ENCODE peak calls at places on chromosomes 1 and 21, in seven cellular contexts. B is body of pancreas, R is glutamatergic neuron, W is GM13977, E is AG08396, K is prostate gland, Y is NCI-H2081. X is an unnamed sample.

GRCh38 chr1:26281971-26282693 is 2.2 kb downstream of the SH3BGRL3 start:
- DNase-seq in B (no peak), R (peak), W (no peak), E (peak), K (no peak), Y (no peak), X (peak)

GRCh38 chr1:54327386-54328116 is 78.6 kb downstream of the SSBP3 start:
- DNase-seq in B (no peak), R (peak), W (peak), E (no peak), K (no peak), Y (no peak), X (peak)

GRCh38 chr1:905071-905749 is 18.5 kb upstream of the SAMD11 start:
- DNase-seq in B (no peak), R (peak), W (peak), E (peak), K (peak), Y (no peak), X (peak)

GRCh38 chr1:119293777-119294176 is 74.8 kb upstream of the HAO2 start:
- DNase-seq in B (no peak), R (no peak), W (no peak), E (no peak), K (no peak), Y (no peak), X (no peak)

GRCh38 chr1:234863596-234863995 is 253.6 kb upstream of the IRF2BP2 start:
- DNase-seq in B (no peak), R (no peak), W (no peak), E (peak), K (peak), Y (no peak), X (peak)

GRCh38 chr1:241156231-241156965 is 200.6 kb downstream of the RGS7 start:
- DNase-seq in B (peak), R (peak), W (no peak), E (no peak), K (no peak), Y (no peak), X (peak)

GRCh38 chr1:45557422-45557944 is 6.9 kb downstream of the AKR1A1 start:
- DNase-seq in B (peak), R (no peak), W (peak), E (no peak), K (no peak), Y (no peak), X (no peak)

GRCh38 chr1:44351289-44351688 is 3.8 kb downstream of the ERI3 start:
- DNase-seq in B (no peak), R (no peak), W (no peak), E (no peak), K (no peak), Y (no peak), X (no peak)

GRCh38 chr1:212161231-212161781 is 123.9 kb upstream of the PPP2R5A start:
- DNase-seq in B (no peak), R (no peak), W (no peak), E (peak), K (no peak), Y (no peak), X (peak)

GRCh38 chr21:29904359-29905282 is 35.2 kb downstream of the GRIK1 start:
- DNase-seq in B (no peak), R (no peak), W (no peak), E (no peak), K (no peak), Y (no peak), X (peak)

GRCh38 chr1:190250368-190250767 is 227.3 kb downstream of the BRINP3 start:
- DNase-seq in B (no peak), R (no peak), W (no peak), E (no peak), K (no peak), Y (no peak), X (no peak)

GRCh38 chr1:61083014-61083798 is 845 bp downstream of the NFIA start:
- DNase-seq in B (peak), R (peak), W (peak), E (peak), K (no peak), Y (no peak), X (peak)

GRCh38 chr1:236953161-236953560 is 51.1 kb downstream of the MT1HL1 start:
- DNase-seq in B (no peak), R (no peak), W (no peak), E (no peak), K (no peak), Y (no peak), X (no peak)

GRCh38 chr1:182616130-182617074 is 12.2 kb upstream of the RGS16 start:
- DNase-seq in B (peak), R (peak), W (peak), E (no peak), K (peak), Y (peak), X (no peak)

GRCh38 chr1:30109853-30110252 is 613.5 kb downstream of the MATN1 start:
- DNase-seq in B (peak), R (no peak), W (no peak), E (peak), K (no peak), Y (no peak), X (peak)

GRCh38 chr21:32411366-32412161 is 942 bp upstream of the EVA1C start:
- DNase-seq in B (peak), R (peak), W (no peak), E (peak), K (peak), Y (peak), X (peak)

GRCh38 chr21:29053656-29054055 is 19.8 kb downstream of the CCT8 start:
- DNase-seq in B (no peak), R (no peak), W (no peak), E (no peak), K (no peak), Y (no peak), X (no peak)

GRCh38 chr1:223363856-223364684 is at the start of gene SUSD4:
- DNase-seq in B (peak), R (peak), W (peak), E (peak), K (peak), Y (peak), X (peak)

GRCh38 chr1:198677027-198677426 is 38.2 kb downstream of the PTPRC start:
- DNase-seq in B (no peak), R (no peak), W (no peak), E (no peak), K (no peak), Y (no peak), X (no peak)

GRCh38 chr1:117138556-117138955 is 17.0 kb upstream of the TRIM45 start:
- DNase-seq in B (no peak), R (no peak), W (no peak), E (no peak), K (no peak), Y (no peak), X (no peak)

GRCh38 chr1:183956559-183957188 is 80.9 kb downstream of the COLGALT2 start:
- DNase-seq in B (no peak), R (no peak), W (peak), E (peak), K (no peak), Y (no peak), X (peak)

GRCh38 chr1:54017979-54018378 is at the start of gene LDLRAD1:
- DNase-seq in B (peak), R (no peak), W (no peak), E (no peak), K (no peak), Y (no peak), X (no peak)

GRCh38 chr1:220906561-220907334 is 27.5 kb downstream of the HLX start:
- DNase-seq in B (no peak), R (no peak), W (no peak), E (peak), K (no peak), Y (no peak), X (no peak)

GRCh38 chr1:42737257-42737656 is 2.8 kb downstream of the CLDN19 start:
- DNase-seq in B (peak), R (no peak), W (peak), E (peak), K (peak), Y (peak), X (peak)

GRCh38 chr1:167059045-167059728 is 31.0 kb downstream of the GPA33 start:
- DNase-seq in B (peak), R (peak), W (peak), E (peak), K (peak), Y (peak), X (peak)

GRCh38 chr21:17671733-17672132 is 59.0 kb upstream of the BTG3 start:
- DNase-seq in B (peak), R (no peak), W (no peak), E (no peak), K (no peak), Y (peak), X (no peak)